ENCODE peak calls at places on chromosomes 1 and 21, in seven cellular contexts. C, A, K, O, N, F and S are unnamed samples.

GRCh38 chr1:46285730-46286477 is 17.5 kb downstream of the LRRC41 start:
- DNase-seq in C (peak; percentile 98), A (no peak), K (peak; percentile 78), O (peak; percentile 52), N (no peak), F (peak; percentile 30), S (no peak)

GRCh38 chr1:12001996-12002493 is 17.3 kb upstream of the MIIP start:
- DNase-seq in C (no peak), A (no peak), K (no peak), O (peak; percentile 60), N (peak; percentile 60), F (no peak), S (no peak)

GRCh38 chr1:204945565-204945977 is 74.9 kb downstream of the NFASC start:
- DNase-seq in C (no peak), A (no peak), K (no peak), O (no peak), N (no peak), F (no peak), S (no peak)

GRCh38 chr1:161721738-161722343 is 497 bp downstream of the FCRLB start:
- DNase-seq in C (no peak), A (no peak), K (no peak), O (no peak), N (peak; percentile 97), F (no peak), S (no peak)

GRCh38 chr1:199352351-199352750 is 675.2 kb upstream of the NR5A2 start:
- DNase-seq in C (no peak), A (no peak), K (no peak), O (no peak), N (no peak), F (no peak), S (no peak)

GRCh38 chr21:32112194-32112593 is 166.7 kb downstream of the MIS18A start:
- DNase-seq in C (no peak), A (no peak), K (no peak), O (no peak), N (no peak), F (no peak), S (no peak)

GRCh38 chr1:198212675-198213074 is 55.9 kb downstream of the NEK7 start:
- DNase-seq in C (no peak), A (no peak), K (no peak), O (no peak), N (peak; percentile 79), F (no peak), S (no peak)

GRCh38 chr1:17013598-17014320 is 2.0 kb upstream of the ATP13A2 start:
- DNase-seq in C (no peak), A (no peak), K (no peak), O (no peak), N (no peak), F (no peak), S (no peak)

GRCh38 chr1:244207935-244208244 is 156.8 kb downstream of the ZBTB18 start:
- DNase-seq in C (no peak), A (no peak), K (no peak), O (no peak), N (no peak), F (no peak), S (no peak)

GRCh38 chr1:55696181-55696580 is 481.0 kb upstream of the USP24 start:
- DNase-seq in C (peak; percentile 29), A (no peak), K (no peak), O (no peak), N (peak; percentile 87), F (no peak), S (no peak)

GRCh38 chr1:66576645-66577044 is 42.7 kb downstream of the SGIP1 start:
- DNase-seq in C (peak; percentile 93), A (no peak), K (no peak), O (peak; percentile 40), N (peak; percentile 79), F (no peak), S (no peak)

GRCh38 chr1:112457241-112457640 is 51.5 kb upstream of the WNT2B start:
- DNase-seq in C (no peak), A (no peak), K (no peak), O (no peak), N (no peak), F (no peak), S (no peak)

GRCh38 chr1:227038401-227038800 is 98.3 kb downstream of the COQ8A start:
- DNase-seq in C (no peak), A (no peak), K (no peak), O (no peak), N (no peak), F (no peak), S (no peak)

GRCh38 chr21:14215971-14216621 is at the start of gene RBM11:
- DNase-seq in C (peak; percentile 92), A (peak; percentile 69), K (peak; percentile 89), O (peak; percentile 92), N (peak; percentile 48), F (peak; percentile 91), S (peak; percentile 25)

GRCh38 chr1:181135815-181136737 is 47.6 kb downstream of the IER5 start:
- DNase-seq in C (peak; percentile 56), A (no peak), K (no peak), O (no peak), N (peak; percentile 83), F (no peak), S (no peak)

GRCh38 chr21:35987475-35987874 is 72.9 kb downstream of the SETD4 start:
- DNase-seq in C (no peak), A (no peak), K (no peak), O (no peak), N (no peak), F (no peak), S (no peak)